ENCODE peak calls at places on chromosomes 7 and 10, in six cellular contexts. One of them, this sample, is unnamed.

GRCh38 chr7:155574556-155574955 is 28.2 kb upstream of the CNPY1 start:
- DNase-seq in hepatocyte: no peak
- DNase-seq in thoracic aorta: no peak
- DNase-seq in A549: no peak
- DNase-seq in HCT116: no peak
- DNase-seq in kidney: no peak
- DNase-seq in this sample: no peak

GRCh38 chr7:139642283-139642682 is 118.8 kb downstream of the CLEC2L start:
- DNase-seq in hepatocyte: no peak
- DNase-seq in thoracic aorta: no peak
- DNase-seq in A549: no peak
- DNase-seq in HCT116: no peak
- DNase-seq in kidney: no peak
- DNase-seq in this sample: no peak

GRCh38 chr10:92757066-92757716 is 67.4 kb downstream of the HHEX start:
- DNase-seq in hepatocyte: peak
- DNase-seq in thoracic aorta: peak
- DNase-seq in A549: peak
- DNase-seq in HCT116: peak
- DNase-seq in kidney: peak
- DNase-seq in this sample: no peak

GRCh38 chr10:113273877-113274829 is 278.7 kb upstream of the HABP2 start:
- DNase-seq in hepatocyte: no peak
- DNase-seq in thoracic aorta: no peak
- DNase-seq in A549: no peak
- DNase-seq in HCT116: no peak
- DNase-seq in kidney: no peak
- DNase-seq in this sample: no peak

GRCh38 chr10:132376394-132376851 is 20.6 kb upstream of the PWWP2B start:
- DNase-seq in hepatocyte: no peak
- DNase-seq in thoracic aorta: no peak
- DNase-seq in A549: no peak
- DNase-seq in HCT116: no peak
- DNase-seq in kidney: peak
- DNase-seq in this sample: no peak

GRCh38 chr7:47402941-47403340 is 179.0 kb downstream of the TNS3 start:
- DNase-seq in hepatocyte: no peak
- DNase-seq in thoracic aorta: no peak
- DNase-seq in A549: no peak
- DNase-seq in HCT116: no peak
- DNase-seq in kidney: no peak
- DNase-seq in this sample: no peak

GRCh38 chr7:129308047-129308446 is 83.2 kb downstream of the AHCYL2 start:
- DNase-seq in hepatocyte: no peak
- DNase-seq in thoracic aorta: no peak
- DNase-seq in A549: no peak
- DNase-seq in HCT116: no peak
- DNase-seq in kidney: no peak
- DNase-seq in this sample: no peak

GRCh38 chr7:156050636-156051569 is 238.6 kb upstream of the SHH start:
- DNase-seq in hepatocyte: no peak
- DNase-seq in thoracic aorta: no peak
- DNase-seq in A549: no peak
- DNase-seq in HCT116: no peak
- DNase-seq in kidney: no peak
- DNase-seq in this sample: no peak

GRCh38 chr7:138981332-138982203 is at the start of gene KIAA1549:
- DNase-seq in hepatocyte: peak
- DNase-seq in thoracic aorta: no peak
- DNase-seq in A549: peak
- DNase-seq in HCT116: peak
- DNase-seq in kidney: peak
- DNase-seq in this sample: no peak

GRCh38 chr7:152419473-152420429 is 16.1 kb downstream of the KMT2C start:
- DNase-seq in hepatocyte: no peak
- DNase-seq in thoracic aorta: no peak
- DNase-seq in A549: no peak
- DNase-seq in HCT116: no peak
- DNase-seq in kidney: no peak
- DNase-seq in this sample: no peak

GRCh38 chr10:124012066-124012465 is 81.3 kb downstream of the CHST15 start:
- DNase-seq in hepatocyte: no peak
- DNase-seq in thoracic aorta: no peak
- DNase-seq in A549: no peak
- DNase-seq in HCT116: no peak
- DNase-seq in kidney: peak
- DNase-seq in this sample: no peak

GRCh38 chr7:44811571-44811970 is 15.1 kb downstream of the PPIA start:
- DNase-seq in hepatocyte: no peak
- DNase-seq in thoracic aorta: no peak
- DNase-seq in A549: no peak
- DNase-seq in HCT116: no peak
- DNase-seq in kidney: no peak
- DNase-seq in this sample: no peak

GRCh38 chr10:62527019-62527827 is 153.1 kb downstream of the ZNF365 start:
- DNase-seq in hepatocyte: no peak
- DNase-seq in thoracic aorta: no peak
- DNase-seq in A549: no peak
- DNase-seq in HCT116: no peak
- DNase-seq in kidney: peak
- DNase-seq in this sample: no peak

GRCh38 chr7:117216010-117216409 is 106.8 kb downstream of the WNT2 start:
- DNase-seq in hepatocyte: no peak
- DNase-seq in thoracic aorta: no peak
- DNase-seq in A549: no peak
- DNase-seq in HCT116: no peak
- DNase-seq in kidney: no peak
- DNase-seq in this sample: no peak

GRCh38 chr7:105876964-105877601 is 684 bp upstream of the ATXN7L1 start:
- DNase-seq in hepatocyte: peak
- DNase-seq in thoracic aorta: no peak
- DNase-seq in A549: peak
- DNase-seq in HCT116: peak
- DNase-seq in kidney: peak
- DNase-seq in this sample: no peak

GRCh38 chr7:67343566-67343965 is 346.9 kb downstream of the TYW1 start:
- DNase-seq in hepatocyte: no peak
- DNase-seq in thoracic aorta: no peak
- DNase-seq in A549: no peak
- DNase-seq in HCT116: no peak
- DNase-seq in kidney: no peak
- DNase-seq in this sample: no peak

GRCh38 chr7:87058739-87059524 is 522 bp downstream of the ELAPOR2 start:
- DNase-seq in hepatocyte: peak
- DNase-seq in thoracic aorta: no peak
- DNase-seq in A549: no peak
- DNase-seq in HCT116: no peak
- DNase-seq in kidney: peak
- DNase-seq in this sample: no peak

GRCh38 chr7:77866791-77867190 is 68.2 kb downstream of the PHTF2 start:
- DNase-seq in hepatocyte: peak
- DNase-seq in thoracic aorta: no peak
- DNase-seq in A549: peak
- DNase-seq in HCT116: no peak
- DNase-seq in kidney: no peak
- DNase-seq in this sample: no peak

GRCh38 chr7:118327179-118327578 is 102.7 kb downstream of the ANKRD7 start:
- DNase-seq in hepatocyte: peak
- DNase-seq in thoracic aorta: no peak
- DNase-seq in A549: no peak
- DNase-seq in HCT116: no peak
- DNase-seq in kidney: no peak
- DNase-seq in this sample: no peak

GRCh38 chr7:134512271-134512670 is 15.1 kb upstream of the AKR1B10 start:
- DNase-seq in hepatocyte: no peak
- DNase-seq in thoracic aorta: no peak
- DNase-seq in A549: no peak
- DNase-seq in HCT116: no peak
- DNase-seq in kidney: no peak
- DNase-seq in this sample: no peak

GRCh38 chr10:69405221-69405620 is 11.5 kb downstream of the TACR2 start:
- DNase-seq in hepatocyte: no peak
- DNase-seq in thoracic aorta: no peak
- DNase-seq in A549: no peak
- DNase-seq in HCT116: no peak
- DNase-seq in kidney: no peak
- DNase-seq in this sample: no peak

GRCh38 chr10:69404786-69405185 is 11.9 kb downstream of the TACR2 start:
- DNase-seq in hepatocyte: no peak
- DNase-seq in thoracic aorta: no peak
- DNase-seq in A549: no peak
- DNase-seq in HCT116: no peak
- DNase-seq in kidney: no peak
- DNase-seq in this sample: no peak

GRCh38 chr10:69406816-69407580 is 9.7 kb downstream of the TACR2 start:
- DNase-seq in hepatocyte: no peak
- DNase-seq in thoracic aorta: no peak
- DNase-seq in A549: no peak
- DNase-seq in HCT116: no peak
- DNase-seq in kidney: no peak
- DNase-seq in this sample: no peak

GRCh38 chr10:69407621-69408301 is 9.0 kb downstream of the TACR2 start:
- DNase-seq in hepatocyte: no peak
- DNase-seq in thoracic aorta: no peak
- DNase-seq in A549: peak
- DNase-seq in HCT116: no peak
- DNase-seq in kidney: peak
- DNase-seq in this sample: no peak

DNA sequence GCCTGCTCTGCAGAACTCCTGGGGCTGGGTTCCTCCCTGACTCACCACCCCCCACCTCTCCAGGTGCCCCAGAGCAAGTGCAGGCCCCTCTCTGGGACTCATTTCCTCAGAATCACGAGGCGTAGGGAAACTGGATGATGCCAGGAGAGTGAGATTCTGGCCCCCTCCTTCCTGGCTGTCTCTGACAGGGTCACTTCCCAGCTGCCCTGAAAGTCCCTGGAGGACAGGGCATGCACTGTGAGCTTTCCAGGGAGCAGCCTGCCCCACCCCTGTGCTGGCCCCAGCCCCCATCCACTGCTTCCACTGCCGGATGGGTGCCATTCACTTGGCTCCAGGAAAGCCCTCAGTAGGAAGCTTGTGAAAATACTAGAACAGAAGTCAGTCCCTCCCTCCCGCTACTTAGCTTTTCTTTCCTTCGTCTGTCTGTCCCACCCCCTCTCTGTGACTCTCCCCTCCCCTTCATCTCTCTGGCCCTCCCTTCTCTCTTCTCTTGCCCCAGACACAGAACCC is 10.4 kb downstream of the TACR2 start:
- DNase-seq in hepatocyte: no peak
- DNase-seq in thoracic aorta: no peak
- DNase-seq in A549: no peak
- DNase-seq in HCT116: no peak
- DNase-seq in kidney: peak
- DNase-seq in this sample: no peak
- TF ChIP-seq CTCF in hepatocyte: no peak
- TF ChIP-seq CTCF in thoracic aorta: no peak
- TF ChIP-seq CTCF in A549: no peak
- TF ChIP-seq CTCF in HCT116: no peak
- TF ChIP-seq CTCF in kidney: no peak
- TF ChIP-seq CTCF in this sample: no peak

GRCh38 chr10:130766716-130767115 is 544.8 kb downstream of the TCERG1L start:
- DNase-seq in hepatocyte: no peak
- DNase-seq in thoracic aorta: no peak
- DNase-seq in A549: no peak
- DNase-seq in HCT116: no peak
- DNase-seq in kidney: no peak
- DNase-seq in this sample: no peak
- TF ChIP-seq CTCF in hepatocyte: no peak
- TF ChIP-seq CTCF in thoracic aorta: no peak
- TF ChIP-seq CTCF in A549: no peak
- TF ChIP-seq CTCF in HCT116: no peak
- TF ChIP-seq CTCF in kidney: no peak
- TF ChIP-seq CTCF in this sample: no peak

DNA sequence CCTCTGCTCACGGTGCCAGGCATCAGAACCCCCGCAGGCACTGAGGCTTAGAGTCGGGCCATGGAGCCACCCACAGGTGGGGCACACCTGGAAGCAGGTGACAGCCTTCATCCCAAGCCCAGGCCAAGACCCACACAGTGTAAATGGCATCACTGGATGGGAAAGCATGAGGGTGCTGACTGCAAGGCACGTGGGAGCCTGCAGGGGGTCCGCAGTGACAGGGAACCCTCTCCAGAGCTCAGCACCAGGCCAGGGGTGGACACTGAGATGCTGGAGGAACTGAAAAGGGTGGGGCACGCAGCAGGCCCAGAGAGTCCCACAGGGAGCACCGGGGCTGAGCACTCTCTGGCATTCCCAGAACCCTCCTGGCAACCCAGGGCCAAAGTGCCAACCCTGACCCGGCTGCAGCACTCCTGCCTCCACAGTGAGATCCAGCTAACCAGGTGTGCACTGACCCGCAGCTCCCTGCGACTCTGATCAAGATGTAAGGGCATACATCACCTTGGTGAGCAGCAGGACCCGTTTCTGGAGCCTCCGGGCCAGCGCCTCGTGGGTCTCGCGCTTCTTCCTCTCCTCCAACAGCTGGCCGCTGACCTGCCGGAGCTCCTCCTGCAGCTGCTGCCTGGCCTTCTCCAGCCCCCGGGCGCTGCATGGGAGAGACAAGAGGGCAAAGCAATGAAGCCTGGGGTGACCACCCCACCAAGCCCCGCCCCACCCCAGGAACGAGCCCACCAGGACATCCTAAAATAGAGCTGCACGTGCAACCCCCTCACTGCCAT is 163.9 kb downstream of the MAD1L1 start:
- DNase-seq in hepatocyte: no peak
- DNase-seq in thoracic aorta: no peak
- DNase-seq in A549: no peak
- DNase-seq in HCT116: no peak
- DNase-seq in kidney: no peak
- DNase-seq in this sample: no peak
- TF ChIP-seq CTCF in hepatocyte: no peak
- TF ChIP-seq CTCF in thoracic aorta: no peak
- TF ChIP-seq CTCF in A549: no peak
- TF ChIP-seq CTCF in HCT116: no peak
- TF ChIP-seq CTCF in kidney: no peak
- TF ChIP-seq CTCF in this sample: no peak

DNA sequence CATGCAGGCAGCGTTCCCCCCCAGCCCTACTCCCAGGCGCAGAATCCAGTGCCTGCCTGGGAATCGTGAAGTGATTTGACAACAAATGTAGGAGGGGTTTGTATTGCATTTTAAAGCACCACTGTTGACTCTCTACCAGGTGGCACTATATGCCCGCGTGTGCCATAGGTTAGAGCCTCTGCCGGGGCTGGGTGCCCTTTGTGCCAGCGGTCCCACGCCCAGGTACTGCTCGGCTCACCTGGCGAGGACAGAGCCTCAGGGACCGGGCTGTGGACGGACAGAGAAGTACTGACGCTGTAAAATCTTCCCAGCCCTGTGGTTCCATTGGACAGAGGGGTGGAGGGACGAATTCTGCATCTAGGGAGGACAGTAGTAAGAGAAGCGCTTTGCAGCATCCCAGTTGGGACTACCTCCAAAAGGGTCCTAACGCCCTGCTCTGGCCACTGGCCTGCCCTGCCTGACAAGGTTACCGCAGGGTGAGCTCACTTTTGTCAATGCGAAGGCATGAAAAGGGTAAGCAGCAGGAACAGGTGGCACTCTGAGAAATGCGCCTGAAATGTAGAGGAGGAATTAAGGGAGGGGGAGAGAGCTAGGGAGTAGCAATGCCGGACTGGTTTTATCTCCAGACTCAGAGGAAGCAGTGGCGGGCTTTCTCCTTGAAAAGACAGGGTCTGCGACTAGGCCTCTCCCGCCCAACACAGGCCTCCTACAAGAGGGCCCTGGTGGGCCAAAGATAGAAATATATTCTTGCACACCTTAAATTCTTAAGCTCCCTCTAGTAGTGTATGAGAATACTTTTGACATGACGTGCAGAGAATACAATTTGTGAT is 858 bp upstream of the CACNA2D1 start:
- DNase-seq in hepatocyte: no peak
- DNase-seq in thoracic aorta: no peak
- DNase-seq in A549: peak
- DNase-seq in HCT116: no peak
- DNase-seq in kidney: peak
- DNase-seq in this sample: no peak
- TF ChIP-seq CTCF in hepatocyte: no peak
- TF ChIP-seq CTCF in thoracic aorta: peak
- TF ChIP-seq CTCF in A549: peak
- TF ChIP-seq CTCF in HCT116: no peak
- TF ChIP-seq CTCF in kidney: no peak
- TF ChIP-seq CTCF in this sample: no peak